ENCODE peak calls at places on chromosome 22, in four cellular contexts. D, J, Y and S are unnamed samples.

GRCh38 chr22:39325392-39325932 is 6.0 kb upstream of the RPL3 start:
- DNase-seq in D (no peak), J (peak; percentile 48), Y (no peak), S (no peak)

GRCh38 chr22:46289244-46289891 is 7.3 kb upstream of the GTSE1 start:
- DNase-seq in D (no peak), J (no peak), Y (no peak), S (peak; percentile 73)

GRCh38 chr22:29071261-29072045 is 1.4 kb upstream of the KREMEN1 start:
- DNase-seq in D (peak; percentile 23), J (peak; percentile 45), Y (no peak), S (peak; percentile 82)

GRCh38 chr22:21984793-21985192 is 2.2 kb upstream of the TOP3B start:
- DNase-seq in D (no peak), J (no peak), Y (no peak), S (no peak)

GRCh38 chr22:49198705-49199084 is 629.0 kb downstream of the BRD1 start:
- DNase-seq in D (no peak), J (no peak), Y (no peak), S (no peak)

GRCh38 chr22:47196881-47197701 is 434.6 kb downstream of the TBC1D22A start:
- DNase-seq in D (no peak), J (no peak), Y (no peak), S (peak; percentile 69)

GRCh38 chr22:23387827-23388491 is 192.1 kb downstream of the IGLL1 start:
- DNase-seq in D (no peak), J (no peak), Y (no peak), S (peak; percentile 69)

GRCh38 chr22:24450600-24450999 is 23.2 kb downstream of the ADORA2A start:
- DNase-seq in D (no peak), J (no peak), Y (no peak), S (no peak)

GRCh38 chr22:27730649-27731433 is 70.7 kb downstream of the MN1 start:
- DNase-seq in D (no peak), J (no peak), Y (no peak), S (no peak)